ENCODE peak calls at places on chromosome 13, in five cellular contexts. One of them, this sample, is unnamed.

GRCh38 chr13:80972857-80973478 is 632.0 kb upstream of the SPRY2 start:
- DNase-seq in AG04450: no peak
- DNase-seq in psoas muscle: no peak
- DNase-seq in thoracic aorta: no peak
- DNase-seq in astrocyte of the spinal cord: no peak
- DNase-seq in this sample: no peak

GRCh38 chr13:24348797-24349515 is 39.6 kb downstream of the C1QTNF9 start:
- DNase-seq in psoas muscle: no peak
- DNase-seq in AG04450: no peak
- DNase-seq in thoracic aorta: no peak
- DNase-seq in astrocyte of the spinal cord: no peak
- DNase-seq in this sample: no peak

GRCh38 chr13:41561179-41561578 is 103.8 kb downstream of the RGCC start:
- DNase-seq in AG04450: no peak
- DNase-seq in thoracic aorta: no peak
- DNase-seq in astrocyte of the spinal cord: peak
- DNase-seq in psoas muscle: no peak
- DNase-seq in this sample: no peak

GRCh38 chr13:73849292-73849691 is 284.9 kb downstream of the KLF12 start:
- DNase-seq in astrocyte of the spinal cord: peak
- DNase-seq in psoas muscle: no peak
- DNase-seq in AG04450: no peak
- DNase-seq in thoracic aorta: no peak
- DNase-seq in this sample: no peak

GRCh38 chr13:47326061-47326460 is 429.2 kb upstream of the HTR2A start:
- DNase-seq in thoracic aorta: no peak
- DNase-seq in AG04450: no peak
- DNase-seq in psoas muscle: no peak
- DNase-seq in astrocyte of the spinal cord: no peak
- DNase-seq in this sample: no peak

GRCh38 chr13:22700488-22700887 is 480.3 kb upstream of the SGCG start:
- DNase-seq in psoas muscle: no peak
- DNase-seq in thoracic aorta: no peak
- DNase-seq in AG04450: no peak
- DNase-seq in astrocyte of the spinal cord: no peak
- DNase-seq in this sample: no peak

GRCh38 chr13:114088234-114088633 is 44.2 kb downstream of the RASA3 start:
- DNase-seq in astrocyte of the spinal cord: no peak
- DNase-seq in psoas muscle: no peak
- DNase-seq in AG04450: no peak
- DNase-seq in thoracic aorta: no peak
- DNase-seq in this sample: no peak

GRCh38 chr13:60484865-60485264 is 87.8 kb downstream of the TDRD3 start:
- DNase-seq in AG04450: no peak
- DNase-seq in thoracic aorta: no peak
- DNase-seq in psoas muscle: no peak
- DNase-seq in astrocyte of the spinal cord: no peak
- DNase-seq in this sample: no peak

GRCh38 chr13:44867825-44868224 is 121.4 kb downstream of the NUFIP1 start:
- DNase-seq in psoas muscle: no peak
- DNase-seq in AG04450: no peak
- DNase-seq in thoracic aorta: no peak
- DNase-seq in astrocyte of the spinal cord: no peak
- DNase-seq in this sample: no peak

GRCh38 chr13:112973577-112973951 is 4.5 kb downstream of the MCF2L start:
- DNase-seq in AG04450: no peak
- DNase-seq in thoracic aorta: no peak
- DNase-seq in astrocyte of the spinal cord: no peak
- DNase-seq in psoas muscle: no peak
- DNase-seq in this sample: no peak

GRCh38 chr13:94195715-94196114 is 283.8 kb downstream of the DCT start:
- DNase-seq in AG04450: peak
- DNase-seq in thoracic aorta: no peak
- DNase-seq in psoas muscle: no peak
- DNase-seq in astrocyte of the spinal cord: peak
- DNase-seq in this sample: peak

GRCh38 chr13:29513981-29514719 is 81.3 kb downstream of the SLC7A1 start:
- DNase-seq in psoas muscle: no peak
- DNase-seq in astrocyte of the spinal cord: no peak
- DNase-seq in thoracic aorta: no peak
- DNase-seq in AG04450: no peak
- DNase-seq in this sample: no peak

GRCh38 chr13:29514720-29515310 is 80.7 kb downstream of the SLC7A1 start:
- DNase-seq in psoas muscle: no peak
- DNase-seq in thoracic aorta: no peak
- DNase-seq in astrocyte of the spinal cord: no peak
- DNase-seq in AG04450: no peak
- DNase-seq in this sample: no peak

GRCh38 chr13:29516880-29517279 is 78.6 kb downstream of the SLC7A1 start:
- DNase-seq in astrocyte of the spinal cord: no peak
- DNase-seq in psoas muscle: no peak
- DNase-seq in AG04450: no peak
- DNase-seq in thoracic aorta: no peak
- DNase-seq in this sample: no peak

GRCh38 chr13:29515372-29515771 is 80.1 kb downstream of the SLC7A1 start:
- DNase-seq in psoas muscle: no peak
- DNase-seq in thoracic aorta: no peak
- DNase-seq in astrocyte of the spinal cord: no peak
- DNase-seq in AG04450: no peak
- DNase-seq in this sample: no peak

DNA sequence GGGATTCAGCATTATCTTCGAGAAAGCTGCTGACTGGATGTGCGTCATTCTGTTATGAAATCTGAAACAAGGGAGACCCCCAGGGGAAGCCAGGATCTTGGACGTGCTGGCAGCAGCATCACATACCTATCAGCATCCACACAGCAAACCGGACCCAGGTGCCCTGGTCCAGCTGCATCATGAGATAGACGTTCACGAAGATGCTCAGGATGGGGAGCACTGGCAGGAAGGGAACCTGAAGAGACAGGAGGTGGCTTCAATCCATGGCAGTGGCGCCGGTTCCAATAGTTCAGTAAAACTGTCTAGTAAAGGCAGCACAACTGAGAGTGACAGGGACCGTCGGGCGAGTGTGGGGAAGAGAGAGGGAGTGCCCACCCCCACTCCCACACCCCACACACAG is 79.5 kb downstream of the SLC7A1 start:
- DNase-seq in astrocyte of the spinal cord: no peak
- DNase-seq in AG04450: no peak
- DNase-seq in thoracic aorta: no peak
- DNase-seq in psoas muscle: no peak
- DNase-seq in this sample: no peak
- TF ChIP-seq CTCF in astrocyte of the spinal cord: no peak
- TF ChIP-seq CTCF in AG04450: no peak
- TF ChIP-seq CTCF in thoracic aorta: no peak
- TF ChIP-seq CTCF in psoas muscle: no peak
- TF ChIP-seq CTCF in this sample: no peak

GRCh38 chr13:98565726-98566577 is 11.0 kb downstream of the STK24 start:
- DNase-seq in AG04450: no peak
- DNase-seq in astrocyte of the spinal cord: no peak
- DNase-seq in thoracic aorta: no peak
- DNase-seq in psoas muscle: peak
- DNase-seq in this sample: no peak
- H3K4me3 ChIP-seq in AG04450: no peak
- H3K4me3 ChIP-seq in astrocyte of the spinal cord: no peak
- H3K4me3 ChIP-seq in thoracic aorta: peak
- H3K4me3 ChIP-seq in psoas muscle: peak
- H3K4me3 ChIP-seq in this sample: peak

DNA sequence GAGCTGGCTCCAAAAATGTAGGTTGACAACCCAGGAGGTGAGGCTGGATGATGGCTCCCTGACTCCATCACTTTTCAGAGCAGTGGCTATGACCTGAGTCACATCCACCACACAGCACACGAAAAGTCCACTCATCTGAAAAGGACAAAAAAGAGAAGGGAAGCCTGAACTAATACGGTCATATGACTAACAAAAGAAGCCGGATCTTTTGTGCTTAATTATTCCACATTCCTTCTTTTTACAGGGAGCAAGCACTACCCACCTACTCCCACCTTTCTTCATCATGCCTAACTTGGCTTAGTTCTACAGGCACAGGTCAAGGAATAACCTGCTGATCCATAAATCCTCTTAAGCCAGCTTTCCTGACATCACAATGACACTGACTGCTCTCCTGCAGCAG is 601.3 kb upstream of the MIR17HG start:
- DNase-seq in astrocyte of the spinal cord: no peak
- DNase-seq in psoas muscle: no peak
- DNase-seq in thoracic aorta: no peak
- DNase-seq in AG04450: no peak
- DNase-seq in this sample: peak
- TF ChIP-seq CTCF in astrocyte of the spinal cord: no peak
- TF ChIP-seq CTCF in psoas muscle: no peak
- TF ChIP-seq CTCF in thoracic aorta: no peak
- TF ChIP-seq CTCF in AG04450: no peak
- TF ChIP-seq CTCF in this sample: no peak

DNA sequence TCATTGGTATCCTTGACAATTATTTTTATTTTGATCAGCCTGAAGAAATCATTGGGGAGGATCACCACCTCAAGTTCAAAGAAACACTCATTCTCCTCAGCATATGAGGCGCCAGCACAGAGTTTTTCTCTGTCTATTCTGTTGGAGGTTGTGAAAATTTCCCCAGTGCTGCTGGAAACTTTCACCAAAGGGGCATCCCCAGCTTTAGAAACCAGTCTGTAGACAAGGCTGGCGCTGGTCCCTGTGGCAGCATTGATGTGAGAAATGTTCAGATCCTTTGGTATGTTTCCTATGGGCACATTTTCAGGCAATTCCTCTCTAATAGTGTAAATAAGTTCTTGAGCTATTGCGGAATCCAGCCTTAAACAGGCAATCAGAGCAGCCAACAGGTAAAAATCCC is 2.1 kb downstream of the PCDH9 start:
- DNase-seq in psoas muscle: no peak
- DNase-seq in AG04450: no peak
- DNase-seq in astrocyte of the spinal cord: no peak
- DNase-seq in thoracic aorta: no peak
- DNase-seq in this sample: no peak
- H3K4me3 ChIP-seq in psoas muscle: peak
- H3K4me3 ChIP-seq in AG04450: peak
- H3K4me3 ChIP-seq in astrocyte of the spinal cord: peak
- H3K4me3 ChIP-seq in thoracic aorta: peak
- H3K4me3 ChIP-seq in this sample: no peak

GRCh38 chr13:97809576-97809975 is 143.9 kb upstream of the IPO5 start:
- DNase-seq in psoas muscle: no peak
- DNase-seq in astrocyte of the spinal cord: peak
- DNase-seq in thoracic aorta: no peak
- DNase-seq in AG04450: no peak
- DNase-seq in this sample: no peak

DNA sequence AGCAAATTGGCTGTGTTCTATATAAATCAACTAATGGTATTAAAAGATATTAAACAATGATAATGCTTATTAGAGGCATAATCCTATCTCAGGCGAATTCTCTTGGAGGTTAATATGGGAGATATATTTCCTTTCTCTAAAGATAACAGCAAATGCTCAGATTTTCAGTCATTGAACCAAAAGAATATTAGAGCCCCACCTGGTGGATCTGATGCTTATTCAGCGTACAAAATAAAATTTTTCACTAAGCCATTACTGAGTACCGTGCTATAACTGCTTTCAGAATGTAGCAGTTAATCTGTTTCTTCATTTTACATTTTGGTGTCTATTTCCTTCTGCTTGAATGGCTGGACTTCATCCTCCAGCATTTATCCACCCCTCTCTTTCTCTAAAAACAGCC is 143.3 kb upstream of the IPO5 start:
- DNase-seq in thoracic aorta: no peak
- DNase-seq in astrocyte of the spinal cord: peak
- DNase-seq in AG04450: no peak
- DNase-seq in psoas muscle: no peak
- DNase-seq in this sample: no peak
- TF ChIP-seq CTCF in thoracic aorta: peak
- TF ChIP-seq CTCF in astrocyte of the spinal cord: peak
- TF ChIP-seq CTCF in AG04450: peak
- TF ChIP-seq CTCF in psoas muscle: peak
- TF ChIP-seq CTCF in this sample: peak

GRCh38 chr13:40406405-40407138 is 259.9 kb downstream of the FOXO1 start:
- DNase-seq in thoracic aorta: no peak
- DNase-seq in astrocyte of the spinal cord: peak
- DNase-seq in psoas muscle: no peak
- DNase-seq in AG04450: peak
- DNase-seq in this sample: no peak
- H3K4me3 ChIP-seq in thoracic aorta: no peak
- H3K4me3 ChIP-seq in astrocyte of the spinal cord: no peak
- H3K4me3 ChIP-seq in psoas muscle: no peak
- H3K4me3 ChIP-seq in AG04450: no peak
- H3K4me3 ChIP-seq in this sample: no peak

GRCh38 chr13:106535552-106536243 is at the start of gene EFNB2:
- DNase-seq in AG04450: peak
- DNase-seq in psoas muscle: peak
- DNase-seq in thoracic aorta: no peak
- DNase-seq in astrocyte of the spinal cord: peak
- DNase-seq in this sample: peak
- TF ChIP-seq CTCF in AG04450: no peak
- TF ChIP-seq CTCF in psoas muscle: no peak
- TF ChIP-seq CTCF in thoracic aorta: no peak
- TF ChIP-seq CTCF in astrocyte of the spinal cord: peak
- TF ChIP-seq CTCF in this sample: no peak

DNA sequence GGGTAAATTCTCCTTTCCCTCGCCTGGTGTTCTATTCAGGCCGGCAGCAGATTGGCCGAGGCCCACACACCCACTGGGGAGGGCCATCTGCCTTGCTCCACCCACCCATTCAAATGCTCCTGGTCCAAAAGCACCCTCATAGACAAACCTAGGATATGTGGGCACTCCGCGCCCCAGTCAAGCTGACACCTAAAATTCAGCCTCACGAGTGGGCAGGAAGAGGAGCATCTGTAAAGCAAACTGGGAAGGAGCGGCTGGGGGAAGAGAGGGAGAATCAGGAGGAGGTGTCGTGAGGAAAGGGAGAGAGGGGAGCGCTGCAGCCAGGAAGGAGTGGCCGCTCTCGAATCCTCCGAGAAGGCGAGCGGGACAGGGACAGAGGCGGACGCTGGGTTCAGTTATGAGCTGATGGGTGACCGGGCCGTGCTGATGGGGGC is 136.9 kb downstream of the USP12 start:
- DNase-seq in psoas muscle: no peak
- DNase-seq in AG04450: no peak
- DNase-seq in astrocyte of the spinal cord: no peak
- DNase-seq in thoracic aorta: no peak
- DNase-seq in this sample: no peak
- H3K4me3 ChIP-seq in psoas muscle: no peak
- H3K4me3 ChIP-seq in AG04450: peak
- H3K4me3 ChIP-seq in astrocyte of the spinal cord: peak
- H3K4me3 ChIP-seq in thoracic aorta: peak
- H3K4me3 ChIP-seq in this sample: peak